ENCODE peak calls at places on chromosomes 3 and 15, in six cellular contexts. One of them, this sample, is unnamed.

GRCh38 chr15:65302061-65302460 is 2.4 kb upstream of the RNU5B-1 start:
- DNase-seq in PC-3: no peak
- DNase-seq in GM23338: no peak
- DNase-seq in lower lobe of right lung: no peak
- DNase-seq in GM23248: no peak
- DNase-seq in Jurkat, Clone E6-1: no peak
- DNase-seq in this sample: no peak

GRCh38 chr15:74053941-74054529 is 28.3 kb downstream of the GOLGA6A start:
- DNase-seq in PC-3: peak
- DNase-seq in GM23338: peak
- DNase-seq in lower lobe of right lung: peak
- DNase-seq in GM23248: peak
- DNase-seq in Jurkat, Clone E6-1: peak
- DNase-seq in this sample: peak

GRCh38 chr15:26790118-26790517 is 17.3 kb upstream of the GABRB3 start:
- DNase-seq in PC-3: no peak
- DNase-seq in GM23338: no peak
- DNase-seq in lower lobe of right lung: no peak
- DNase-seq in GM23248: no peak
- DNase-seq in Jurkat, Clone E6-1: no peak
- DNase-seq in this sample: no peak

GRCh38 chr15:65981837-65982696 is 112.8 kb downstream of the RAB11A start:
- DNase-seq in PC-3: no peak
- DNase-seq in GM23338: peak
- DNase-seq in lower lobe of right lung: peak
- DNase-seq in GM23248: no peak
- DNase-seq in Jurkat, Clone E6-1: peak
- DNase-seq in this sample: peak

GRCh38 chr3:145058483-145058882 is 1086.9 kb downstream of the DIPK2A start:
- DNase-seq in PC-3: peak
- DNase-seq in GM23338: no peak
- DNase-seq in lower lobe of right lung: no peak
- DNase-seq in GM23248: no peak
- DNase-seq in Jurkat, Clone E6-1: no peak
- DNase-seq in this sample: no peak

GRCh38 chr3:152235709-152236298 is 32.9 kb upstream of the MBNL1 start:
- DNase-seq in PC-3: no peak
- DNase-seq in GM23338: no peak
- DNase-seq in lower lobe of right lung: no peak
- DNase-seq in GM23248: peak
- DNase-seq in Jurkat, Clone E6-1: no peak
- DNase-seq in this sample: no peak

GRCh38 chr3:115236496-115236895 is 89.4 kb upstream of the ZBTB20 start:
- DNase-seq in PC-3: no peak
- DNase-seq in GM23338: no peak
- DNase-seq in lower lobe of right lung: no peak
- DNase-seq in GM23248: no peak
- DNase-seq in Jurkat, Clone E6-1: no peak
- DNase-seq in this sample: no peak

GRCh38 chr3:107641572-107642307 is 119.0 kb downstream of the BBX start:
- DNase-seq in PC-3: no peak
- DNase-seq in GM23338: no peak
- DNase-seq in lower lobe of right lung: no peak
- DNase-seq in GM23248: peak
- DNase-seq in Jurkat, Clone E6-1: no peak
- DNase-seq in this sample: no peak

GRCh38 chr3:34106879-34107278 is 308.4 kb downstream of the PDCD6IP start:
- DNase-seq in PC-3: peak
- DNase-seq in GM23338: peak
- DNase-seq in lower lobe of right lung: no peak
- DNase-seq in GM23248: peak
- DNase-seq in Jurkat, Clone E6-1: peak
- DNase-seq in this sample: no peak

GRCh38 chr3:197363553-197364409 is 65.4 kb upstream of the DLG1 start:
- DNase-seq in PC-3: no peak
- DNase-seq in GM23338: peak
- DNase-seq in lower lobe of right lung: no peak
- DNase-seq in GM23248: no peak
- DNase-seq in Jurkat, Clone E6-1: no peak
- DNase-seq in this sample: no peak

GRCh38 chr3:55247666-55248065 is 239.4 kb downstream of the WNT5A start:
- DNase-seq in PC-3: no peak
- DNase-seq in GM23338: no peak
- DNase-seq in lower lobe of right lung: no peak
- DNase-seq in GM23248: no peak
- DNase-seq in Jurkat, Clone E6-1: no peak
- DNase-seq in this sample: no peak

GRCh38 chr3:40615110-40615915 is 90.6 kb downstream of the ZNF621 start:
- DNase-seq in PC-3: no peak
- DNase-seq in GM23338: peak
- DNase-seq in lower lobe of right lung: no peak
- DNase-seq in GM23248: peak
- DNase-seq in Jurkat, Clone E6-1: no peak
- DNase-seq in this sample: no peak

GRCh38 chr3:12394516-12395271 is 89.6 kb upstream of the TSEN2 start:
- DNase-seq in PC-3: no peak
- DNase-seq in GM23338: no peak
- DNase-seq in lower lobe of right lung: no peak
- DNase-seq in GM23248: peak
- DNase-seq in Jurkat, Clone E6-1: no peak
- DNase-seq in this sample: no peak

GRCh38 chr3:45499529-45499928 is 95.0 kb upstream of the LIMD1 start:
- DNase-seq in PC-3: peak
- DNase-seq in GM23338: peak
- DNase-seq in lower lobe of right lung: no peak
- DNase-seq in GM23248: peak
- DNase-seq in Jurkat, Clone E6-1: peak
- DNase-seq in this sample: peak

GRCh38 chr3:63921741-63922482 is 9.7 kb upstream of the SCAANT1 start:
- DNase-seq in PC-3: no peak
- DNase-seq in GM23338: no peak
- DNase-seq in lower lobe of right lung: no peak
- DNase-seq in GM23248: no peak
- DNase-seq in Jurkat, Clone E6-1: no peak
- DNase-seq in this sample: no peak

GRCh38 chr15:91866371-91866905 is 12.9 kb downstream of the SLCO3A1 start:
- DNase-seq in PC-3: no peak
- DNase-seq in GM23338: no peak
- DNase-seq in lower lobe of right lung: no peak
- DNase-seq in GM23248: peak
- DNase-seq in Jurkat, Clone E6-1: peak
- DNase-seq in this sample: no peak

GRCh38 chr3:69065318-69065964 is 13.3 kb upstream of the TMF1 start:
- DNase-seq in PC-3: no peak
- DNase-seq in GM23338: no peak
- DNase-seq in lower lobe of right lung: no peak
- DNase-seq in GM23248: no peak
- DNase-seq in Jurkat, Clone E6-1: peak
- DNase-seq in this sample: no peak

GRCh38 chr3:164096352-164096751 is 981.9 kb downstream of the SI start:
- DNase-seq in PC-3: no peak
- DNase-seq in GM23338: no peak
- DNase-seq in lower lobe of right lung: no peak
- DNase-seq in GM23248: no peak
- DNase-seq in Jurkat, Clone E6-1: no peak
- DNase-seq in this sample: no peak

GRCh38 chr15:77027697-77028450 is 32.9 kb downstream of the PSTPIP1 start:
- DNase-seq in PC-3: no peak
- DNase-seq in GM23338: peak
- DNase-seq in lower lobe of right lung: peak
- DNase-seq in GM23248: no peak
- DNase-seq in Jurkat, Clone E6-1: no peak
- DNase-seq in this sample: no peak

GRCh38 chr3:31873254-31873653 is 107.8 kb downstream of the OSBPL10 start:
- DNase-seq in PC-3: no peak
- DNase-seq in GM23338: no peak
- DNase-seq in lower lobe of right lung: no peak
- DNase-seq in GM23248: peak
- DNase-seq in Jurkat, Clone E6-1: no peak
- DNase-seq in this sample: no peak

GRCh38 chr3:11651900-11652299 is 8.2 kb upstream of the VGLL4 start:
- DNase-seq in PC-3: peak
- DNase-seq in GM23338: peak
- DNase-seq in lower lobe of right lung: no peak
- DNase-seq in GM23248: peak
- DNase-seq in Jurkat, Clone E6-1: peak
- DNase-seq in this sample: peak

GRCh38 chr3:53180305-53181023 is 19.5 kb downstream of the PRKCD start:
- DNase-seq in PC-3: no peak
- DNase-seq in GM23338: no peak
- DNase-seq in lower lobe of right lung: peak
- DNase-seq in GM23248: no peak
- DNase-seq in Jurkat, Clone E6-1: no peak
- DNase-seq in this sample: no peak
- H3K4me3 ChIP-seq in PC-3: no peak
- H3K4me3 ChIP-seq in GM23338: no peak
- H3K4me3 ChIP-seq in lower lobe of right lung: no peak
- H3K4me3 ChIP-seq in GM23248: no peak
- H3K4me3 ChIP-seq in Jurkat, Clone E6-1: no peak
- H3K4me3 ChIP-seq in this sample: no peak

DNA sequence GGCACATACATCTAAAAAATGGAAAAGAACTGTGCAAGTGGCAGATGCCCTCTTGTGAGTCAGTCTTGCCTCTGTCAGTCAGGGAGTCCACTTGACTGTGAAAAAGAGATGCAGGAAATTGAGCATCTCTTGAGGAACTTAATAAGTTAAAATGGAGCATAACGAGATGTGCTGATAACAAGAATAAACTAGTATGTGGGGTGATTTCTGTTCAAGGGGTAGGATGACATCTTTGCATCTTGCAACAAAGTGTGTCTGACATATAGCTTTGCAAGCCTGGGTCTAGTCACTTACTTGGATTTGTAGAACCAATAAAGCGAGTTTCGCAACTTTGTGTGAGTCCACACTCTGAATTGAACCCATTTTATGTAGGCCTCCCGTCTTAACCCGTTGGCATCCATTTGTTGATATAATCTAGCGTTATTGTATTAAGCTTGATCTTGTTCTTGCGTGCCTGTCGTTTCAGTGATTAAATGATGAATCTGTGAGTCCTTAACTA is 2.2 kb downstream of the USP3 start:
- DNase-seq in PC-3: peak
- DNase-seq in GM23338: no peak
- DNase-seq in lower lobe of right lung: no peak
- DNase-seq in GM23248: peak
- DNase-seq in Jurkat, Clone E6-1: no peak
- DNase-seq in this sample: no peak
- H3K4me3 ChIP-seq in PC-3: peak
- H3K4me3 ChIP-seq in GM23338: no peak
- H3K4me3 ChIP-seq in lower lobe of right lung: peak
- H3K4me3 ChIP-seq in GM23248: peak
- H3K4me3 ChIP-seq in Jurkat, Clone E6-1: peak
- H3K4me3 ChIP-seq in this sample: peak

GRCh38 chr15:45747426-45747825 is 112.6 kb downstream of the SQOR start:
- DNase-seq in PC-3: no peak
- DNase-seq in GM23338: no peak
- DNase-seq in lower lobe of right lung: no peak
- DNase-seq in GM23248: no peak
- DNase-seq in Jurkat, Clone E6-1: no peak
- DNase-seq in this sample: no peak
- H3K4me3 ChIP-seq in PC-3: no peak
- H3K4me3 ChIP-seq in GM23338: no peak
- H3K4me3 ChIP-seq in lower lobe of right lung: no peak
- H3K4me3 ChIP-seq in GM23248: no peak
- H3K4me3 ChIP-seq in Jurkat, Clone E6-1: no peak
- H3K4me3 ChIP-seq in this sample: no peak

GRCh38 chr15:99472416-99473145 is 93.2 kb upstream of the MEF2A start:
- DNase-seq in PC-3: no peak
- DNase-seq in GM23338: no peak
- DNase-seq in lower lobe of right lung: no peak
- DNase-seq in GM23248: no peak
- DNase-seq in Jurkat, Clone E6-1: no peak
- DNase-seq in this sample: no peak
- H3K4me3 ChIP-seq in PC-3: no peak
- H3K4me3 ChIP-seq in GM23338: no peak
- H3K4me3 ChIP-seq in lower lobe of right lung: no peak
- H3K4me3 ChIP-seq in GM23248: no peak
- H3K4me3 ChIP-seq in Jurkat, Clone E6-1: no peak
- H3K4me3 ChIP-seq in this sample: no peak

DNA sequence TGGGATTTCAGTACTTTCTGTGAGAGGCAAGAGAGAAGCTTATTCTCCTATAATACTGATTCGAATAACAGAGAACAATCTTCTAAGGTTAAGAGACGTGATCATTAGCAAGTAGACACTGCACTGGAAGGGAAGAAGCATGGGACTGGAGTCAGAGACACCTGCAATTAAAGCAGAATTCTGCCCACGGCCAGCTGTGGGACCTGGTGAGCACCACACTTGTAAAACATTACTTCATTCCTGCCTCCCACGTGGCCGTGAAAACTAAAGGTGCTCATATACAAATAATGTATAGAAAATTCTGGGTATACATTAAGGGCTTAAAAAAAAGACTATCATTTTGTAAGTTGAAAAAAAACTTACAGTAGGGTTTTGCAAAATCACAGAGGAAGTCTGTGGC is 2.0 kb downstream of the TM2D3 start:
- DNase-seq in PC-3: no peak
- DNase-seq in GM23338: no peak
- DNase-seq in lower lobe of right lung: no peak
- DNase-seq in GM23248: no peak
- DNase-seq in Jurkat, Clone E6-1: no peak
- DNase-seq in this sample: no peak
- H3K4me3 ChIP-seq in PC-3: peak
- H3K4me3 ChIP-seq in GM23338: no peak
- H3K4me3 ChIP-seq in lower lobe of right lung: peak
- H3K4me3 ChIP-seq in GM23248: peak
- H3K4me3 ChIP-seq in Jurkat, Clone E6-1: no peak
- H3K4me3 ChIP-seq in this sample: no peak

This sample was measured in naive thymus-derived CD4-positive, alpha-beta T cell.